ENCODE peak calls at places on chromosome 6, in four cellular contexts. H is activated T-cell treated with anti-CD3 and anti-CD28 coated beads, Interleukin-2, amount 50 U/mL, for 72 hours; Q is foreskin keratinocyte; S is skeletal muscle cell. F is an unnamed sample.

GRCh38 chr6:38646166-38646565 is 6.4 kb upstream of the BTBD9 start:
- DNase-seq in H (no peak), Q (peak; percentile 21), S (no peak), F (no peak)

GRCh38 chr6:44221291-44221960 is 2.0 kb upstream of the SLC29A1 start:
- DNase-seq in H (peak; percentile 85), Q (no peak), S (no peak), F (peak; percentile 78)

GRCh38 chr6:143196525-143197225 is 136.0 kb downstream of the AIG1 start:
- DNase-seq in H (no peak), Q (no peak), S (no peak), F (no peak)

GRCh38 chr6:128188678-128189077 is 287.8 kb upstream of the THEMIS start:
- DNase-seq in H (no peak), Q (no peak), S (no peak), F (no peak)

GRCh38 chr6:41046084-41046483 is 3.8 kb downstream of the TSPO2 start:
- DNase-seq in H (no peak), Q (no peak), S (no peak), F (no peak)

GRCh38 chr6:116396451-116396850 is 25.7 kb downstream of the DSE start:
- DNase-seq in H (no peak), Q (no peak), S (no peak), F (no peak)

GRCh38 chr6:49462927-49463611 is at the start of the genes CENPQ and MMUT:
- DNase-seq in H (peak; percentile 92), Q (peak; percentile 83), S (peak; percentile 78), F (peak; percentile 93)

GRCh38 chr6:157741321-157741720 is 81.7 kb upstream of the SNX9 start:
- DNase-seq in H (no peak), Q (no peak), S (no peak), F (no peak)

GRCh38 chr6:55040102-55040848 is 134.0 kb upstream of the HCRTR2 start:
- DNase-seq in H (no peak), Q (peak; percentile 87), S (peak; percentile 76), F (no peak)

GRCh38 chr6:3039384-3039783 is 28.9 kb upstream of the RIPK1 start:
- DNase-seq in H (no peak), Q (no peak), S (no peak), F (no peak)

GRCh38 chr6:112839525-112839961 is 492.4 kb downstream of the RFPL4B start:
- DNase-seq in H (no peak), Q (peak; percentile 14), S (peak; percentile 44), F (no peak)

GRCh38 chr6:147904416-147904815 is 395.9 kb downstream of the SAMD5 start:
- DNase-seq in H (no peak), Q (no peak), S (no peak), F (no peak)

GRCh38 chr6:119112856-119113530 is 34.5 kb upstream of the FAM184A start:
- DNase-seq in H (no peak), Q (no peak), S (no peak), F (no peak)

GRCh38 chr6:116508527-116508926 is 2.9 kb upstream of the CALHM5 start:
- DNase-seq in H (no peak), Q (no peak), S (no peak), F (no peak)